ENCODE peak calls at places on chromosomes 3 and 15, in five cellular contexts. I is fibroblast of lung, P is mesenchymal stem cell, U is HL-60, A is right atrium auricular region. V is an unnamed sample.

GRCh38 chr3:165875644-165876043 is 38.4 kb upstream of the BCHE start:
- DNase-seq in I (no peak), U (no peak), P (no peak), A (no peak), V (no peak)

GRCh38 chr3:48194446-48195071 is 6.3 kb upstream of the CDC25A start:
- DNase-seq in I (peak; percentile 29), A (peak; percentile 70), U (no peak), P (peak; percentile 76), V (peak; percentile 49)

GRCh38 chr3:154584041-154584440 is 154.1 kb upstream of the GPR149 start:
- DNase-seq in A (no peak), P (no peak), U (no peak), I (no peak), V (no peak)

GRCh38 chr15:85688703-85689102 is 106.0 kb downstream of the KLHL25 start:
- DNase-seq in A (no peak), P (no peak), I (no peak), U (no peak), V (no peak)

GRCh38 chr3:54670269-54671000 is 257.4 kb downstream of the LRTM1 start:
- DNase-seq in U (no peak), A (no peak), I (no peak), P (no peak), V (no peak)

GRCh38 chr3:193207290-193207689 is 33.7 kb upstream of the PLAAT1 start:
- DNase-seq in I (no peak), U (no peak), A (no peak), P (peak; percentile 9), V (no peak)

GRCh38 chr3:69082805-69083204 is 1.9 kb upstream of the ARL6IP5 start:
- DNase-seq in U (no peak), P (peak; percentile 90), I (peak; percentile 86), A (no peak), V (peak; percentile 85)

GRCh38 chr15:84868037-84868880 is 16.2 kb upstream of the SLC28A1 start:
- DNase-seq in P (no peak), I (no peak), A (no peak), U (no peak), V (no peak)

GRCh38 chr3:158074591-158074990 is 31.6 kb downstream of the SHOX2 start:
- DNase-seq in A (no peak), P (no peak), U (no peak), I (no peak), V (no peak)

GRCh38 chr3:41267975-41268640 is 68.8 kb downstream of the CTNNB1 start:
- DNase-seq in A (no peak), I (peak; percentile 95), U (no peak), P (peak; percentile 85), V (peak; percentile 98)

GRCh38 chr15:46567968-46568367 is 933.1 kb downstream of the SQOR start:
- DNase-seq in P (no peak), A (no peak), I (no peak), U (no peak), V (no peak)

GRCh38 chr3:29514912-29515311 is 234.0 kb downstream of the RBMS3 start:
- DNase-seq in I (peak; percentile 24), U (no peak), P (peak; percentile 46), A (no peak), V (no peak)

GRCh38 chr3:29513236-29513635 is 232.4 kb downstream of the RBMS3 start:
- DNase-seq in U (no peak), I (peak; percentile 69), A (no peak), P (peak; percentile 35), V (peak; percentile 72)

GRCh38 chr3:29514170-29514569 is 233.3 kb downstream of the RBMS3 start:
- DNase-seq in U (no peak), I (no peak), A (no peak), P (no peak), V (no peak)

GRCh38 chr3:29512620-29513019 is 231.7 kb downstream of the RBMS3 start:
- DNase-seq in U (no peak), I (no peak), P (no peak), A (no peak), V (no peak)

DNA sequence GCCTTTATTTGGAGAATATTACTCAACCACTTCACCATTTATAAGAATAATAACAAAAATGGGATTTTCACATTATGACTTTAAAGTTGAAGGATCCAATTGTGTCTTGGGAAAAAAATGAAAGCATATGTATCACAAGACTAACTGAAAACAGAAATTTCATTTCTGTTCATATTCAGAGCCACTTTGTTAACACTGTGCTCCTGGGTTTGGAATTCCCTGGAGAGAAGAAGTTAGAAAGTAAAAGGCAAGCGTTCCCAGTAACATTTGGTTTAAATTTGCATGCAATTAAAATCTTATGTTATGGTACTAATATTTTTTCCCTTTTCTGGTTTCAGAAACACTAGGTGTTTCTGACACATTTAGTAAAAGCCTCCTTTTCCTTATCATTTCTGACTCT is 230.8 kb downstream of the RBMS3 start:
- DNase-seq in I (no peak), P (no peak), A (no peak), U (no peak), V (no peak)
- H3K27ac ChIP-seq in I (no peak overlapping the region), P (no peak overlapping the region), A (no peak overlapping the region), U (no peak overlapping the region), V (no peak overlapping the region)

GRCh38 chr3:149620291-149621020 is 37.4 kb downstream of the WWTR1 start:
- DNase-seq in P (peak; percentile 94), U (no peak), I (peak; percentile 89), A (no peak), V (peak; percentile 88)
- H3K27ac ChIP-seq in P (peak overlapping the region; percentile 79), U (no peak overlapping the region), I (peak overlapping the region; percentile 7), A (peak overlapping the region; percentile 71), V (peak overlapping the region; percentile 96)

GRCh38 chr15:65824941-65825544 is 33.0 kb upstream of the DENND4A start:
- DNase-seq in U (peak; percentile 70), I (peak; percentile 31), P (peak; percentile 51), A (no peak), V (no peak)

GRCh38 chr15:65818927-65819562 is 27.0 kb upstream of the DENND4A start:
- DNase-seq in U (peak; percentile 84), P (peak; percentile 71), I (no peak), A (no peak), V (peak; percentile 16)

GRCh38 chr15:65819563-65819960 is 27.5 kb upstream of the DENND4A start:
- DNase-seq in I (no peak), P (peak; percentile 84), U (no peak), A (no peak), V (peak; percentile 35)

GRCh38 chr15:65824031-65824743 is 32.1 kb upstream of the DENND4A start:
- DNase-seq in I (peak; percentile 50), P (peak; percentile 83), A (peak; percentile 72), U (no peak), V (peak; percentile 60)

GRCh38 chr15:65821070-65821469 is 29.0 kb upstream of the DENND4A start:
- DNase-seq in P (no peak), I (no peak), U (no peak), A (no peak), V (no peak)
- H3K27ac ChIP-seq in P (no peak overlapping the region), I (no peak overlapping the region), U (no peak overlapping the region), A (no peak overlapping the region), V (no peak overlapping the region)

DNA sequence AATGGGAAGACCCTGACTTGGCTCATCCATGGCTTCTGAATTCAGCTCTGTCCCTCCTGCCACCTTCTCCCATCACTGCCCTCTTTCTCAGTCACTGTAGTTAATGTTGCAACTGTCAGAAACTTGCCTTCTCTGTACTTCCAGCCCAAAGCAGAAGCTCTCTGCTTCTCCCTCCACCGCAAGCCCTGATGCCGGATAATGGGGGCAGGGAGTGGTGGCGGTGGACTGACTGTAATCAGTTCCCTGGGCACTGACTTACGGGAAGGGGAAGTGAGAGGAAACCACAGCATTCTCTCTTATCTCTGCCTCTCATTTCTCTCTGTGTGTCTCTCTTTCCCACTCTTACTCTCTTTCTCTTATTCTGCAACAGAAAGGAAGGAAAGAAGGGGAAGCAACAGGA is 10.9 kb downstream of the TNFSF10 start:
- DNase-seq in A (peak; percentile 68), U (peak; percentile 92), P (peak; percentile 41), I (peak; percentile 86), V (peak; percentile 52)
- H3K27ac ChIP-seq in A (peak overlapping the region; percentile 48), U (peak overlapping the region; percentile 54), P (no peak overlapping the region), I (no peak overlapping the region), V (no peak overlapping the region)

GRCh38 chr15:41888662-41889253 is 5.1 kb downstream of the SPTBN5 start:
- DNase-seq in I (no peak), A (no peak), P (no peak), U (peak; percentile 47), V (no peak)
- H3K27ac ChIP-seq in I (no peak overlapping the region), A (no peak overlapping the region), P (no peak overlapping the region), U (no peak overlapping the region), V (no peak overlapping the region)

GRCh38 chr15:100901702-100902435 is 17.3 kb upstream of the LRRK1 start:
- DNase-seq in A (no peak), U (no peak), P (no peak), I (peak; percentile 40), V (no peak)
- H3K27ac ChIP-seq in A (peak overlapping the region; percentile 72), U (peak overlapping the region; percentile 49), P (no peak overlapping the region), I (peak overlapping the region; percentile 76), V (no peak overlapping the region)

GRCh38 chr3:111763101-111763500 is 96.0 kb upstream of the PHLDB2 start:
- DNase-seq in U (no peak), P (peak; percentile 24), A (no peak), I (peak; percentile 77), V (no peak)
- H3K27ac ChIP-seq in U (no peak overlapping the region), P (peak overlapping the region; percentile 83), A (peak overlapping the region; percentile 44), I (no peak overlapping the region), V (peak overlapping the region; percentile 10)

DNA sequence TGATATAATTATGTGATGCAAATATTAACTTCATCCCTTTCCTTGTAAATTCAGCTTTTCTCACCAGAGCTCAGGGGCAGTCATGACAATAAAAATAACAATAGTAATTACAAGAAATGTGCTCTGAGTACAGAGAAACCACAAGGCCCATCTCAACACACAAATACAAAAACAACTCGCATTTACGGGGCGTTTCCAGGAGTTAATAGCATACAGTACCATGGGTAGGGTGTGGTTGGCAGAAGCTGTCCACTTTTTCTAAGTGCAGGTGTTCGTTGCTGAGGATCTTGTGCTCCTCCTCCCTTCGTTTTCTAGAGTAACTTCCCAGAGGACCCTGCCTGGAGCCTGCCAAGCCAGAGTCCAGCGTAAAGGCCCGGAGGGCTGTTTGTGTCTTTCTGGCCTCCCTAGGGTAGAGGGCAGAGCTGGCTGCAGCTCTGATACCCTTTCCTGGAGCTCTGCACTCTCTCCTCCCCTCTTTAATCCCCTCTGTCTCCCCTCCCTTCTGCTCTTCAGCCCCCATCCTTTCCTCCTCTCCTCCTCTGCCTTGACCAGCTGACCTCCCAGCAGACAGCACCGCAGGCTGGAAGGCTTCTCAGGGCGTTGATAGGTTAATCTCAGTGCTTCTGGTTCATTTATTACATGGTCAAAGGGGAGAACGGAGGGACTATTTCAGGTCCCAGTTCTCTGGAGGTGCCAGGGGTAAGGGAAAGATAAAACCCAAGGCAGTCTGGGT is 11.4 kb downstream of the SEMA3G start:
- DNase-seq in A (no peak), P (no peak), I (no peak), U (no peak), V (no peak)
- H3K27ac ChIP-seq in A (peak overlapping the region; percentile 38), P (no peak overlapping the region), I (no peak overlapping the region), U (no peak overlapping the region), V (no peak overlapping the region)

GRCh38 chr3:182370949-182371348 is 422.4 kb upstream of the ATP11B start:
- DNase-seq in P (peak; percentile 4), I (peak; percentile 86), A (no peak), U (no peak), V (no peak)

DNA sequence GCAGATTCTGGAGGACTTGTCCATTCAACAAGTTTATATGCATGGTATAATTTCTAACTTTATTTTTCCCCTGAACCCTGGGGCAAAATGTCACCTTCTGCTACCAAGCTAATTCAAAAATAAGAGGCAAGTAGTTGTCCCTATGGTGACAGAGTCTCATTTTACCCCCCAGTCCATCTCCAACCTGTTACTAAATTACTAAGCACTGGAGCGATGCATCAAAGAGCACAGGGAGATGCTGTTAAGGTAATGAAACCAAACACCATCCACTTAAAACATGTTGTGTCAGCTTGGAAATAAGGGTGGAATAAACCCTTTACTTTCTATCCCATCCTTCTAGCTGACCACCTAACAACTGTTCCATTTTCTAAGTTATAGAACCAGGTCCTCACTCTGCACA is 417.4 kb upstream of the ATP11B start:
- DNase-seq in P (no peak), I (no peak), A (no peak), U (no peak), V (no peak)
- H3K27ac ChIP-seq in P (no peak overlapping the region), I (no peak overlapping the region), A (no peak overlapping the region), U (no peak overlapping the region), V (no peak overlapping the region)

V was measured in brain microvascular endothelial cell.